ENCODE peak calls at places on chromosomes 12 and 14, in eight cellular contexts. X is activated CD4-positive, alpha-beta T cell treated with anti-CD3 and anti-CD28 coated beads, Interleukin-2, amount 50 U/mL, for 1 hour; J is mucosa of gallbladder; I is posterior vena cava; L is dorsolateral prefrontal cortex; W is brain microvascular endothelial cell; S is GM20000; E is NCI-H460. V is an unnamed sample.

GRCh38 chr14:49505026-49505766 is 81.0 kb downstream of the RPS29 start:
- DNase-seq in X (no peak), J (no peak), I (no peak), L (no peak), W (no peak), S (no peak), E (no peak), V (no peak)

GRCh38 chr12:75690556-75690955 is 179.1 kb upstream of the KRR1 start:
- DNase-seq in X (no peak), J (no peak), I (no peak), L (no peak), W (peak), S (no peak), E (peak), V (no peak)

GRCh38 chr12:116094475-116094874 is 183.0 kb downstream of the MED13L start:
- DNase-seq in X (no peak), J (no peak), I (no peak), L (no peak), W (no peak), S (no peak), E (no peak), V (no peak)

GRCh38 chr12:41409628-41410027 is 221.5 kb downstream of the PDZRN4 start:
- DNase-seq in X (no peak), J (no peak), I (no peak), L (no peak), W (no peak), S (no peak), E (no peak), V (no peak)

GRCh38 chr12:99810718-99811593 is 163.4 kb downstream of the GARIN6 start:
- DNase-seq in X (no peak), J (peak), I (no peak), L (no peak), W (peak), S (peak), E (peak), V (no peak)

GRCh38 chr12:109722022-109722752 is 8.6 kb downstream of the FAM222A start:
- DNase-seq in X (no peak), J (no peak), I (no peak), L (no peak), W (no peak), S (no peak), E (no peak), V (no peak)

GRCh38 chr14:58944226-58944769 is 244.2 kb upstream of the DAAM1 start:
- DNase-seq in X (no peak), J (peak), I (no peak), L (no peak), W (no peak), S (no peak), E (no peak), V (no peak)

GRCh38 chr12:29238822-29239291 is 89.8 kb downstream of the FAR2 start:
- DNase-seq in X (no peak), J (no peak), I (no peak), L (no peak), W (peak), S (no peak), E (no peak), V (no peak)

GRCh38 chr12:69553626-69554248 is 31.5 kb upstream of the CCT2 start:
- DNase-seq in X (no peak), J (peak), I (no peak), L (no peak), W (no peak), S (peak), E (no peak), V (no peak)

GRCh38 chr12:64325055-64325454 is 65.5 kb downstream of the C12orf56 start:
- DNase-seq in X (no peak), J (no peak), I (no peak), L (no peak), W (no peak), S (no peak), E (no peak), V (no peak)

GRCh38 chr12:78209851-78210493 is 379.3 kb downstream of the NAV3 start:
- DNase-seq in X (no peak), J (no peak), I (no peak), L (peak), W (no peak), S (no peak), E (no peak), V (no peak)

GRCh38 chr14:38137005-38137404 is 70.7 kb upstream of the SSTR1 start:
- DNase-seq in X (no peak), J (no peak), I (no peak), L (no peak), W (no peak), S (no peak), E (no peak), V (no peak)

GRCh38 chr14:88791629-88792571 is 853 bp downstream of the EML5 start:
- DNase-seq in X (no peak), J (no peak), I (peak), L (no peak), W (no peak), S (peak), E (no peak), V (peak)

GRCh38 chr14:92950193-92950540 is 27.2 kb downstream of the CHGA start:
- DNase-seq in X (no peak), J (no peak), I (no peak), L (no peak), W (no peak), S (no peak), E (no peak), V (no peak)

GRCh38 chr12:83136421-83136820 is 449.7 kb downstream of the TMTC2 start:
- DNase-seq in X (no peak), J (no peak), I (no peak), L (no peak), W (no peak), S (no peak), E (no peak), V (no peak)

GRCh38 chr12:112961074-112961473 is 17.2 kb upstream of the OAS2 start:
- DNase-seq in X (no peak), J (no peak), I (no peak), L (no peak), W (no peak), S (peak), E (no peak), V (no peak)

GRCh38 chr12:93784339-93785086 is 107.3 kb downstream of the CRADD start:
- DNase-seq in X (peak), J (peak), I (peak), L (no peak), W (peak), S (no peak), E (peak), V (no peak)

GRCh38 chr12:130164216-130164542 is 1.9 kb downstream of the FZD10 start:
- DNase-seq in X (no peak), J (no peak), I (no peak), L (no peak), W (no peak), S (no peak), E (no peak), V (no peak)

GRCh38 chr14:59463773-59464650 is 1.2 kb downstream of the GPR135 start:
- DNase-seq in X (no peak), J (no peak), I (peak), L (peak), W (no peak), S (peak), E (no peak), V (peak)

GRCh38 chr12:104672501-104673265 is 215.9 kb downstream of the CHST11 start:
- DNase-seq in X (no peak), J (peak), I (no peak), L (peak), W (no peak), S (no peak), E (no peak), V (no peak)

GRCh38 chr14:63563370-63564026 is 20.3 kb upstream of the PPP2R5E start:
- DNase-seq in X (no peak), J (no peak), I (no peak), L (no peak), W (peak), S (no peak), E (no peak), V (no peak)

GRCh38 chr14:23407516-23408306 is at the start of gene MYH6:
- DNase-seq in X (no peak), J (no peak), I (no peak), L (no peak), W (no peak), S (no peak), E (no peak), V (no peak)

GRCh38 chr14:82999802-83000201 is 1466.1 kb upstream of the SEL1L start:
- DNase-seq in X (no peak), J (no peak), I (no peak), L (no peak), W (no peak), S (no peak), E (no peak), V (no peak)

GRCh38 chr12:91331371-91331770 is 148.8 kb upstream of the DCN start:
- DNase-seq in X (no peak), J (no peak), I (no peak), L (no peak), W (no peak), S (no peak), E (no peak), V (no peak)

GRCh38 chr14:68309121-68309520 is 483.7 kb downstream of the ZFP36L1 start:
- DNase-seq in X (no peak), J (no peak), I (no peak), L (no peak), W (no peak), S (no peak), E (no peak), V (no peak)

GRCh38 chr12:75850751-75851462 is 180.7 kb downstream of the PHLDA1 start:
- DNase-seq in X (no peak), J (no peak), I (no peak), L (no peak), W (peak), S (no peak), E (no peak), V (no peak)

GRCh38 chr12:91767237-91767636 is 378.4 kb downstream of the BTG1 start:
- DNase-seq in X (no peak), J (no peak), I (no peak), L (no peak), W (no peak), S (no peak), E (no peak), V (no peak)

GRCh38 chr12:85461127-85461526 is 181.1 kb downstream of the ALX1 start:
- DNase-seq in X (no peak), J (no peak), I (no peak), L (no peak), W (no peak), S (no peak), E (no peak), V (no peak)

GRCh38 chr14:96797943-96798349 is 764 bp downstream of the VRK1 start:
- DNase-seq in X (peak), J (no peak), I (no peak), L (no peak), W (no peak), S (peak), E (no peak), V (no peak)

GRCh38 chr14:76473381-76474263 is 97.7 kb downstream of the ESRRB start:
- DNase-seq in X (no peak), J (no peak), I (peak), L (no peak), W (no peak), S (peak), E (no peak), V (no peak)

GRCh38 chr12:15808250-15808971 is 19.2 kb upstream of the EPS8 start:
- DNase-seq in X (no peak), J (no peak), I (no peak), L (no peak), W (no peak), S (no peak), E (no peak), V (no peak)

GRCh38 chr12:102480401-102480800 is at the start of gene IGF1:
- DNase-seq in X (no peak), J (no peak), I (no peak), L (no peak), W (no peak), S (no peak), E (no peak), V (no peak)

GRCh38 chr14:31934767-31935266 is 142.3 kb upstream of the ARHGAP5 start:
- DNase-seq in X (no peak), J (peak), I (no peak), L (no peak), W (peak), S (no peak), E (peak), V (no peak)